ENCODE peak calls at places on chromosomes 16 and 17, in four cellular contexts. V, H, G and Y are unnamed samples.

GRCh38 chr16:25051446-25052160 is 36.4 kb upstream of the ARHGAP17 start:
- DNase-seq in H (no peak), V (no peak), G (no peak), Y (peak)

GRCh38 chr17:44970136-44970737 is 2.1 kb upstream of the C1QL1 start:
- DNase-seq in H (peak), V (no peak), G (no peak), Y (no peak)

GRCh38 chr16:75420987-75421819 is 12.1 kb downstream of the CFDP1 start:
- DNase-seq in V (no peak), G (peak), H (peak), Y (peak)

GRCh38 chr16:4407543-4408322 is 8.7 kb downstream of the CORO7 start:
- DNase-seq in V (no peak), H (peak), G (no peak), Y (peak)

GRCh38 chr16:84115919-84116719 is 623 bp downstream of the MBTPS1 start:
- DNase-seq in V (no peak), H (no peak), G (peak), Y (peak)

GRCh38 chr16:54178491-54178976 is 108.1 kb downstream of the IRX3 start:
- DNase-seq in H (no peak), G (no peak), V (no peak), Y (no peak)

GRCh38 chr16:86536621-86537020 is 18.4 kb downstream of the MTHFSD start:
- DNase-seq in H (no peak), V (no peak), G (no peak), Y (no peak)

GRCh38 chr17:29590261-29590978 is 972 bp upstream of the GIT1 start:
- DNase-seq in G (peak), H (no peak), V (no peak), Y (peak)

GRCh38 chr17:62780273-62780672 is 27.8 kb downstream of the MARCHF10 start:
- DNase-seq in H (peak), V (no peak), G (peak), Y (no peak)

GRCh38 chr17:42407289-42407836 is 15.7 kb downstream of the CAVIN1 start:
- DNase-seq in G (peak), H (peak), V (peak), Y (peak)

GRCh38 chr17:2111691-2112090 is 56.8 kb downstream of the HIC1 start:
- DNase-seq in H (no peak), V (no peak), G (no peak), Y (no peak)

GRCh38 chr16:80107900-80108299 is 432.9 kb upstream of the DYNLRB2 start:
- DNase-seq in H (no peak), G (no peak), V (no peak), Y (no peak)

GRCh38 chr17:57099165-57099564 is 14.1 kb downstream of the AKAP1 start:
- DNase-seq in V (no peak), G (no peak), H (no peak), Y (no peak)

GRCh38 chr16:20868890-20869289 is 31.3 kb downstream of the DCUN1D3 start:
- DNase-seq in H (peak), G (peak), V (no peak), Y (peak)

GRCh38 chr17:50519141-50519834 is 11.0 kb downstream of the MYCBPAP start:
- DNase-seq in H (no peak), G (no peak), V (no peak), Y (peak)

GRCh38 chr17:66018786-66019185 is 173.1 kb downstream of the CEP112 start:
- DNase-seq in G (no peak), V (peak), H (no peak), Y (peak)

GRCh38 chr17:38464251-38464722 is 36.0 kb downstream of the ARHGAP23 start:
- DNase-seq in H (peak), G (peak), V (no peak), Y (no peak)

GRCh38 chr16:31874354-31875111 is 926 bp downstream of the ZNF267 start:
- DNase-seq in V (peak), H (no peak), G (no peak), Y (peak)

GRCh38 chr16:12461971-12462370 is 341.7 kb downstream of the CPPED1 start:
- DNase-seq in H (no peak), G (no peak), V (no peak), Y (no peak)

GRCh38 chr17:8726951-8727555 is 17.6 kb downstream of the CCDC42 start:
- DNase-seq in V (no peak), G (no peak), H (no peak), Y (no peak)